ENCODE peak calls at places on chromosomes 6 and 20, in five cellular contexts. C, X, V, K and G are unnamed samples. For H3K4me1 and H3K36me3, the result is how much of the 10 kb centered on the place peaks cover.

GRCh38 chr6:50608421-50608820 is 104.9 kb upstream of the TFAP2D start:
- DNase-seq in C (no peak), X (no peak), V (no peak), K (no peak), G (no peak)

GRCh38 chr20:36307412-36308317 is 1.5 kb downstream of the DLGAP4 start:
- DNase-seq in C (no peak), X (peak), V (no peak), K (no peak), G (no peak)

GRCh38 chr6:53808302-53808881 is 13.6 kb downstream of the LRRC1 start:
- DNase-seq in C (no peak), X (no peak), V (no peak), K (no peak), G (no peak)

GRCh38 chr6:138805431-138805830 is 9.5 kb downstream of the ECT2L start:
- DNase-seq in C (no peak), X (no peak), V (no peak), K (no peak), G (no peak)

GRCh38 chr6:71410164-71410566 is 121.6 kb downstream of the OGFRL1 start:
- DNase-seq in C (no peak), X (no peak), V (no peak), K (no peak), G (no peak)

GRCh38 chr20:16444056-16444777 is 129.0 kb downstream of the KIF16B start:
- DNase-seq in C (no peak), X (no peak), V (no peak), K (no peak), G (no peak)

GRCh38 chr6:11232968-11233626 is 629 bp upstream of the NEDD9 start:
- DNase-seq in C (peak), X (no peak), V (no peak), K (peak), G (no peak)

GRCh38 chr6:134636221-134636830 is 313.6 kb downstream of the ALDH8A1 start:
- DNase-seq in C (peak), X (no peak), V (no peak), K (no peak), G (no peak)

GRCh38 chr6:2896741-2897140 is 6.4 kb downstream of the SERPINB9 start:
- DNase-seq in C (no peak), X (no peak), V (no peak), K (no peak), G (no peak)

GRCh38 chr6:27834879-27835549 is 77.2 kb downstream of the OR2B2 start:
- DNase-seq in C (no peak), X (no peak), V (no peak), K (no peak), G (no peak)

GRCh38 chr6:144606041-144606440 is 320.9 kb downstream of the UTRN start:
- DNase-seq in C (no peak), X (no peak), V (no peak), K (no peak), G (no peak)

GRCh38 chr6:277746-278145 is 14.5 kb upstream of the DUSP22 start:
- DNase-seq in C (no peak), X (no peak), V (no peak), K (no peak), G (no peak)

GRCh38 chr6:138833819-138834539 is 38.1 kb downstream of the ECT2L start:
- DNase-seq in C (no peak), X (no peak), V (peak), K (peak), G (peak)

GRCh38 chr6:156557269-156557885 is 219.8 kb upstream of the ARID1B start:
- DNase-seq in C (peak), X (no peak), V (no peak), K (no peak), G (peak)

GRCh38 chr6:106736502-106736901 is 107.1 kb downstream of the QRSL1 start:
- DNase-seq in C (no peak), X (no peak), V (no peak), K (no peak), G (no peak)

GRCh38 chr6:125528614-125529013 is 220.8 kb upstream of the HEY2 start:
- DNase-seq in C (no peak), X (no peak), V (no peak), K (no peak), G (no peak)

GRCh38 chr6:26006086-26006939 is 43.7 kb downstream of the TRIM38 start:
- DNase-seq in C (no peak), X (no peak), V (no peak), K (no peak), G (no peak)

GRCh38 chr20:38987777-38988176 is 25.6 kb downstream of the DHX35 start:
- DNase-seq in C (no peak), X (no peak), V (no peak), K (no peak), G (no peak)

GRCh38 chr6:106536357-106536756 is 92.9 kb downstream of the RTN4IP1 start:
- DNase-seq in C (no peak), X (no peak), V (no peak), K (no peak), G (no peak)

GRCh38 chr20:19827818-19828217 is 69.8 kb downstream of the RIN2 start:
- DNase-seq in C (no peak), X (no peak), V (no peak), K (no peak), G (no peak)

GRCh38 chr6:87071683-87072082 is 23.2 kb downstream of the CGA start:
- DNase-seq in C (no peak), X (no peak), V (no peak), K (no peak), G (no peak)

GRCh38 chr6:21906826-21907225 is 313.3 kb downstream of the SOX4 start:
- DNase-seq in C (no peak), X (no peak), V (no peak), K (no peak), G (no peak)

GRCh38 chr20:33531047-33531877 is 41.4 kb downstream of the CBFA2T2 start:
- DNase-seq in C (peak), X (no peak), V (no peak), K (no peak), G (no peak)

GRCh38 chr6:106431972-106432371 is 71.5 kb downstream of the CRYBG1 start:
- DNase-seq in C (no peak), X (no peak), V (no peak), K (no peak), G (no peak)

GRCh38 chr20:60206259-60206658 is 248.0 kb downstream of the CDH26 start:
- DNase-seq in C (peak), X (no peak), V (no peak), K (no peak), G (peak)

GRCh38 chr20:19889011-19889953 is 127.9 kb upstream of the NAA20 start:
- DNase-seq in C (peak), X (peak), V (peak), K (peak), G (no peak)

GRCh38 chr6:168288781-168289570 is 30.6 kb downstream of the DACT2 start:
- DNase-seq in C (no peak), X (no peak), V (no peak), K (no peak), G (no peak)

GRCh38 chr20:62258499-62259293 is 20.4 kb downstream of the OSBPL2 start:
- DNase-seq in C (no peak), X (peak), V (peak), K (no peak), G (no peak)

GRCh38 chr20:41371361-41371760 is 4.7 kb upstream of the EMILIN3 start:
- DNase-seq in C (no peak), X (no peak), V (no peak), K (no peak), G (no peak)

GRCh38 chr6:89956182-89956581 is 61.9 kb downstream of the GJA10 start:
- DNase-seq in C (no peak), X (no peak), V (no peak), K (no peak), G (no peak)

GRCh38 chr6:1024161-1024560 is 287.7 kb upstream of the FOXQ1 start:
- DNase-seq in C (no peak), X (peak), V (no peak), K (no peak), G (no peak)

GRCh38 chr6:42777126-42777822 is 4.6 kb upstream of the BICRAL start:
- DNase-seq in C (no peak), X (no peak), V (no peak), K (no peak), G (no peak)

GRCh38 chr6:152206072-152206818 is 398.8 kb downstream of the ESR1 start:
- DNase-seq in C (peak), X (no peak), V (peak), K (no peak), G (no peak)

GRCh38 chr6:10276106-10276505 is 138.8 kb downstream of the TFAP2A start:
- DNase-seq in C (no peak), X (no peak), V (no peak), K (no peak), G (no peak)

GRCh38 chr6:37344308-37344707 is 9.5 kb upstream of the RNF8 start:
- DNase-seq in C (no peak), X (no peak), V (no peak), K (no peak), G (no peak)

GRCh38 chr20:1466211-1467081 is at the start of gene NSFL1C:
- DNase-seq in C (peak), X (peak), V (peak), K (peak), G (peak)
- H3K4me1 ChIP-seq in C (under half), X (under half), V (under half), K (under half), G (under half)

DNA sequence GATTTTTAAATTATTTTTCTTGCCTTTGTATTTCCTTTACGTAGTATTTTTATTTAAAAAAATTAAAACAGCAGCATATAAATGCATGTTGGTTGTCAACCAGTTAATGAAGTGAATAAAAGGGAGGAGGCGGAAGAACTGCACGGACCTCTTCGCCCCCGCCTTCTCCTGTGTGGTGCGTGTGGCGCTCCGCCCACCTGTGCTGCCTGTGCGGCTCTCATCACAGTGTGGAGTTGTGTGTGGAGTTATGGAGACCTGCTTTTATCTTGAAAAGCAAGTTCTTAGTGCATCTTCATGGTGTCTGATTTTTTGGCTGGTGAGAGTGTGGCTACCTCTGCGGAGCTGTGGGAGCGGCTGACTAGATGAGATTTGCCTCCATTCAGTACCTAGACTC is 58.4 kb downstream of the PTPN1 start:
- DNase-seq in C (no peak), X (no peak), V (no peak), K (no peak), G (no peak)
- H3K36me3 ChIP-seq in C (under half), X (under half), V (under half), K (under half), G (under half)

GRCh38 chr6:150667977-150668716 is 68.5 kb downstream of the PLEKHG1 start:
- DNase-seq in C (peak), X (peak), V (peak), K (peak), G (peak)
- TF ChIP-seq CTCF in C (peak), X (no peak), V (peak), K (peak), G (peak)

GRCh38 chr20:24894488-24894887 is 54.6 kb upstream of the CST7 start:
- DNase-seq in C (no peak), X (peak), V (no peak), K (no peak), G (no peak)
- H3K4me1 ChIP-seq in C (under half), X (under half), V (under half), K (under half), G (under half)

DNA sequence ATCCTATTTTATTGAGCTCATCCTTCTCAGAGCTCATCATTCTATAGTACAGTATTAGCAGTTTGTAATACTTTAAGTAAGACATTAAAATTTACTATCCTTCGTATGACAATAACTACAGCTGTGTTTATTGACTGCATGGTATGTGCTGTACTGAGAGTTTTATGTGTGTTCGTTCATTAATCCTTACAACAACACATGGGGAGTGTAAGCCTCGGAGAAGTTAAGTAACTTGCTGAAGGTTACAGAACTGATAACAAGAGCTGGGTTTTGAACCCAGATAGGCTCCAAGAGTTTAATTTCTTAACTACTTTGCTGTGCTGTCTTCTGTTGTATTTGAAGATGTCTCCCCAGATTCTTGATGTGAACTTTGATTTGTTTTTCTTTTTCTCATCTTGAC is 23.7 kb downstream of the BRPF3 start:
- DNase-seq in C (no peak), X (no peak), V (no peak), K (no peak), G (no peak)
- H3K36me3 ChIP-seq in C (under half), X (half or more), V (under half), K (under half), G (under half)

DNA sequence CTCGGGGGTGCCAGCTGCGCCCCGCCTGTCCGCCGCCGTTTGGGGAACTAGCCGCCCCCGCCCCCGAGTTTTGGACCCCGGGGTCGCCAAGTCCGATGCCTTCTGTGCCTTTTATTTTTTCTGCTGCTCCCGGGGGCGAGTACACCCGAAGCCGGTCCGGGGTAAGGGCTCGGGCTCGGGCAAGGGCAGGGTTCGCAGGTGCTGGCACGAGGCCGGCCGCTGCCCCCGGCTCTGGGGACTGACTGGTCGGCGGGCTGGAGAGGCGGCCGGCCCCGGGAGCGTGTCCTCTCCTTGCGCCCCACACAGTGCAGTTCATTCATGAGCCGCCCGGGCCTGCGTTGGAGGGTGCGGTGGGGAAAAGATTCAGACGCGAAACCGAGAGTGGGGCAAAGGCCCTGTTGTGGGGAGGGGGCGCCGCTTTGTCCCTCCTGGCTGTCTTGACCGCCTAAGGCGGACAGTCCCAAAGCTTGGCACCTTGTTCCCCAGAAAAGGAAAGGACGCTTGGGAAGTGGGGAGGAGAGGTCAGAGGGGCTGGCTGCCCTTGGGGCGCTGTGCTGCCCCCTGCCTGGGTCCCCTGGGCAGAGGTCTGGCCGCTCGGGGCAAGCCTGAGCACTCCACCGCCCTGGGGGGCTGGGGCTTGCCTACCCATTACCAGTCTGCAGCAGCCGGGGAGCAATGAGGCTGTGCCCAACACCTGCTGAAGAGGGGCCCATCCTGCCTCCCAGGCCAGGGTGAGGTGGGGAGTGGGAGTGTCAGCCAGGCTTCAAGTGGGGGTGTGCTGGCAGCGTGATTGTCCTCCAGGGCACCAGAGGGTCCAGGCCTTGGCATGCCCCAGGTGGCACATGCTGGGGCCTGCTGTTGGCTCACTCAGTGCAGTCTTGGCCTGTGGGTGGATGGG is 915 bp downstream of the TMEM63B start:
- DNase-seq in C (peak), X (peak), V (peak), K (peak), G (peak)
- TF ChIP-seq CTCF in C (no peak), X (no peak), V (peak), K (peak), G (no peak)